ENCODE peak calls at places on chromosome 15, in nine cellular contexts. F is cardiac muscle cell, L is IMR-90, W is lower lobe of right lung, O is tibial artery, B is fibroblast of lung, Q is upper lobe of right lung, C is colonic mucosa, U is K562. P is an unnamed sample. For H3K9me3 and H3K4me1, the result is how much of the 10 kb centered on the place peaks cover.

GRCh38 chr15:45469429-45469828 is 53.1 kb downstream of the SLC30A4 start:
- DNase-seq in F (no peak), L (no peak), W (no peak), O (no peak), B (no peak), Q (no peak), C (no peak), U (no peak), P (no peak)

GRCh38 chr15:77825546-77825945 is 192.8 kb upstream of the LINGO1 start:
- DNase-seq in F (no peak), L (no peak), W (peak), O (no peak), B (no peak), Q (peak), C (no peak), U (no peak), P (no peak)

GRCh38 chr15:75830910-75831805 is 12.1 kb upstream of the UBE2Q2 start:
- DNase-seq in F (no peak), L (no peak), W (no peak), O (no peak), B (no peak), Q (no peak), C (no peak), U (peak), P (no peak)

GRCh38 chr15:58931985-58932384 is 1.5 kb downstream of the SLTM start:
- DNase-seq in F (peak), L (peak), W (no peak), O (no peak), B (peak), Q (no peak), C (peak), U (no peak), P (no peak)

GRCh38 chr15:61951949-61952348 is 108.3 kb downstream of the VPS13C start:
- DNase-seq in F (peak), L (peak), W (no peak), O (no peak), B (peak), Q (no peak), C (no peak), U (no peak), P (no peak)

GRCh38 chr15:85878866-85879265 is 84.1 kb upstream of the KLHL25 start:
- DNase-seq in F (no peak), L (no peak), W (no peak), O (no peak), B (no peak), Q (no peak), C (no peak), U (no peak), P (no peak)

GRCh38 chr15:39429898-39430357 is 151.0 kb upstream of the THBS1 start:
- DNase-seq in F (peak), L (peak), W (no peak), O (no peak), B (peak), Q (no peak), C (no peak), U (no peak), P (no peak)

GRCh38 chr15:56804908-56805307 is 71.6 kb upstream of the ZNF280D start:
- DNase-seq in F (no peak), L (peak), W (no peak), O (no peak), B (peak), Q (no peak), C (no peak), U (no peak), P (no peak)

GRCh38 chr15:39194431-39194830 is 386.4 kb upstream of the THBS1 start:
- DNase-seq in F (no peak), L (peak), W (no peak), O (no peak), B (peak), Q (no peak), C (no peak), U (no peak), P (no peak)

GRCh38 chr15:58677426-58677825 is 72.1 kb downstream of the ADAM10 start:
- DNase-seq in F (no peak), L (no peak), W (no peak), O (no peak), B (no peak), Q (no peak), C (no peak), U (no peak), P (no peak)

GRCh38 chr15:51782357-51782896 is 31.0 kb downstream of the TMOD2 start:
- DNase-seq in F (no peak), L (no peak), W (no peak), O (no peak), B (peak), Q (no peak), C (no peak), U (peak), P (no peak)

GRCh38 chr15:67185621-67186225 is 68.7 kb downstream of the AAGAB start:
- DNase-seq in F (no peak), L (no peak), W (no peak), O (peak), B (no peak), Q (no peak), C (no peak), U (no peak), P (no peak)
- H3K27ac ChIP-seq in F (no peak), L (peak), W (no peak), O (peak), B (peak), Q (peak), C (no peak), U (no peak), P (peak)

GRCh38 chr15:25054329-25054728 is 99.5 kb downstream of the SNRPN start:
- DNase-seq in F (no peak), L (no peak), W (no peak), O (no peak), B (no peak), Q (no peak), C (no peak), U (no peak), P (no peak)

GRCh38 chr15:25053000-25053815 is 98.4 kb downstream of the SNRPN start:
- DNase-seq in F (no peak), L (no peak), W (peak), O (no peak), B (no peak), Q (peak), C (peak), U (no peak), P (no peak)

GRCh38 chr15:25056484-25057429 is 102.0 kb downstream of the SNRPN start:
- DNase-seq in F (no peak), L (no peak), W (no peak), O (no peak), B (no peak), Q (peak), C (peak), U (peak), P (peak)

GRCh38 chr15:25055356-25056068 is 100.7 kb downstream of the SNRPN start:
- DNase-seq in F (no peak), L (no peak), W (no peak), O (no peak), B (no peak), Q (peak), C (peak), U (no peak), P (no peak)

DNA sequence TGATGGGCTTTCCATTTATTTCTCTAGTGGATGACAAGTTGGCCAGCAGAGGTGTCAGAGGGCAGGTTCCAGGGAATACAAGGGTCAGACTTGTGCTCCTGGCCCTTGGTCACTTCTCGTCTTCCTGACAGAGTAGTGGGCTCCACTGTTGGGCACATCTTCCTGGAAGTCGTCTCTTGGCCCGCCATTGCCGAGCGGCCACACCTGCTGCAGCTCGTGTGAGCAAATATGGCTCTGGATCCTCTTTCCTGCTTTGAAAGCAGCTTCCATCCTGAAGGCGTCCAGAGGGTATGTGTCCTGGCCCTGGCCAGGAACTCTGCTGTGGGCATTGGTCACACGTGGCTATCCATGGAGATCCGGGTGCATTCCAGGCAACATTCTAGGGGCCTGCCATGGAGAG is 100.2 kb downstream of the SNRPN start:
- DNase-seq in F (no peak), L (no peak), W (no peak), O (no peak), B (no peak), Q (peak), C (no peak), U (no peak), P (no peak)
- H3K9me3 ChIP-seq in F (under half), L (half or more), W (half or more), O (half or more), B (under half), Q (half or more), C (under half), U (under half), P (half or more)

DNA sequence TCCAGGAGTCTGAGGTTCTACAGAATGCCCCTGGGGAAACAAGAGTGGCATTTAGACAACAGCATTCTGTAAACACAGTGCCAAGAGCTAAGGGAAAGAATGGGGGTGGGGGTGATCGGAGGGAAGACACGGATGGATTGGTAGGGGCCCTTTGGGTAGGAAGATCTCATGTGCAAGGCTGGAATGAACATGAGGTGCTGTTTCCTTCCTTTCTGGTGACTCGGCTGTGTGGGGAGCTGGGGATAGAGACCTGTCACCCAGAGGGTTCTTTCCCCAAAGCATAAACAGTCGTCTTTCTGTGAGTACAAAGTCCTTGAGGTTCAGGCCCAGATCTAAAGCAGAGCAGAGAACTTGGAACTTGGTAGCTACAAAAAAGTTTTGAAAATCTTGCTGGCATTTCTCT is 11.7 kb downstream of the TPM1 start:
- DNase-seq in F (no peak), L (no peak), W (no peak), O (no peak), B (no peak), Q (no peak), C (peak), U (no peak), P (no peak)
- H3K4me1 ChIP-seq in F (half or more), L (under half), W (half or more), O (under half), B (half or more), Q (half or more), C (under half), U (under half), P (half or more)

GRCh38 chr15:48624700-48625099 is 20.8 kb downstream of the FBN1 start:
- DNase-seq in F (no peak), L (no peak), W (no peak), O (no peak), B (no peak), Q (no peak), C (no peak), U (no peak), P (no peak)

GRCh38 chr15:48630245-48630644 is 15.3 kb downstream of the FBN1 start:
- DNase-seq in F (no peak), L (no peak), W (no peak), O (no peak), B (no peak), Q (no peak), C (no peak), U (no peak), P (no peak)

GRCh38 chr15:48625126-48625525 is 20.4 kb downstream of the FBN1 start:
- DNase-seq in F (no peak), L (no peak), W (no peak), O (no peak), B (no peak), Q (no peak), C (no peak), U (no peak), P (no peak)

GRCh38 chr15:48628832-48629231 is 16.7 kb downstream of the FBN1 start:
- DNase-seq in F (no peak), L (peak), W (no peak), O (no peak), B (no peak), Q (no peak), C (no peak), U (no peak), P (no peak)

GRCh38 chr15:48627260-48627969 is 18.1 kb downstream of the FBN1 start:
- DNase-seq in F (no peak), L (peak), W (no peak), O (no peak), B (peak), Q (no peak), C (no peak), U (no peak), P (no peak)
- H3K27ac ChIP-seq in F (no peak), L (peak), W (no peak), O (peak), B (peak), Q (no peak), C (no peak), U (no peak), P (peak)

DNA sequence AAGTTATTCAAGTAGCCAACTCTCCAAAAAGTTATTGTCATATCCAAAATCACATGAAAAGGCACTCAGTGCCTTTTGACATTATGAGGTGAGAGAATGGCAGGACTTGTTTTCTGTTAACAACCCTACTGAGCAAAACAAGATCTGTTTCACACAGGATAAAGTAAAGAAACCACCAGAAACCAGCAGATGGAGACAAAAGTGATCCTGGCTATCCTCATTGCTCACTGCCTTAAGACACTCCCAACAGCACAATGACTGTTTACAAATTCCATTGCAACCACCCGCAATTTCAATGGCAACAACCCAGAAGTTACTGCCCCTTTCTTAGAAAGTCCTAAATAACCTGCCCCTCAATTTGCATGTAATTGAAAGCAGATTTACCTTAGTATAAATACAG is 352.6 kb upstream of the NDN start:
- DNase-seq in F (no peak), L (no peak), W (no peak), O (no peak), B (no peak), Q (no peak), C (no peak), U (no peak), P (no peak)
- H3K9me3 ChIP-seq in F (under half), L (under half), W (under half), O (under half), B (under half), Q (under half), C (under half), U (under half), P (under half)

P was measured in suprapubic skin.